ENCODE peak calls at places on chromosomes 1 and 21, in four cellular contexts. One of them, this sample, is unnamed.

GRCh38 chr21:42959754-42960153 is 14.6 kb upstream of the PKNOX1 start:
- DNase-seq in adrenal gland: no peak
- DNase-seq in adipocyte: no peak
- DNase-seq in body of pancreas: no peak
- DNase-seq in this sample: no peak

GRCh38 chr1:10378071-10378841 is 20.6 kb upstream of the PGD start:
- DNase-seq in adrenal gland: peak; percentile 97
- DNase-seq in adipocyte: peak; percentile 24
- DNase-seq in body of pancreas: peak; percentile 18
- DNase-seq in this sample: peak; percentile 61

GRCh38 chr1:232570007-232570406 is 59.9 kb downstream of the SIPA1L2 start:
- DNase-seq in adrenal gland: peak; percentile 41
- DNase-seq in body of pancreas: no peak
- DNase-seq in adipocyte: peak; percentile 71
- DNase-seq in this sample: no peak

GRCh38 chr1:215543191-215543606 is 23.9 kb upstream of the KCTD3 start:
- DNase-seq in adipocyte: peak; percentile 58
- DNase-seq in body of pancreas: no peak
- DNase-seq in adrenal gland: peak; percentile 83
- DNase-seq in this sample: no peak

GRCh38 chr1:243471754-243472725 is 216.2 kb downstream of the SDCCAG8 start:
- DNase-seq in adrenal gland: no peak
- DNase-seq in body of pancreas: no peak
- DNase-seq in adipocyte: no peak
- DNase-seq in this sample: no peak

GRCh38 chr1:113534130-113534817 is 144.0 kb downstream of the MAGI3 start:
- DNase-seq in adrenal gland: no peak
- DNase-seq in adipocyte: peak; percentile 71
- DNase-seq in body of pancreas: no peak
- DNase-seq in this sample: no peak

GRCh38 chr1:157147906-157148717 is 9.9 kb upstream of the ETV3 start:
- DNase-seq in adrenal gland: peak; percentile 10
- DNase-seq in adipocyte: no peak
- DNase-seq in body of pancreas: no peak
- DNase-seq in this sample: no peak

GRCh38 chr1:184974086-184974836 is at the start of gene NIBAN1:
- DNase-seq in adipocyte: peak; percentile 68
- DNase-seq in adrenal gland: peak; percentile 43
- DNase-seq in body of pancreas: peak; percentile 86
- DNase-seq in this sample: peak; percentile 91

GRCh38 chr1:4180066-4180735 is 280.1 kb upstream of the C1orf174 start:
- DNase-seq in body of pancreas: no peak
- DNase-seq in adrenal gland: no peak
- DNase-seq in adipocyte: no peak
- DNase-seq in this sample: no peak

GRCh38 chr1:4068076-4068475 is 168.0 kb upstream of the C1orf174 start:
- DNase-seq in adipocyte: no peak
- DNase-seq in adrenal gland: no peak
- DNase-seq in body of pancreas: peak; percentile 2
- DNase-seq in this sample: no peak

GRCh38 chr1:207868769-207869721 is 41.9 kb downstream of the CD34 start:
- DNase-seq in adipocyte: peak; percentile 92
- DNase-seq in adrenal gland: peak; percentile 85
- DNase-seq in body of pancreas: peak; percentile 85
- DNase-seq in this sample: peak; percentile 95

GRCh38 chr1:208420696-208421095 is 176.5 kb upstream of the PLXNA2 start:
- DNase-seq in adrenal gland: no peak
- DNase-seq in body of pancreas: no peak
- DNase-seq in adipocyte: no peak
- DNase-seq in this sample: no peak

GRCh38 chr1:209398330-209398991 is 185.1 kb upstream of the CAMK1G start:
- DNase-seq in body of pancreas: no peak
- DNase-seq in adrenal gland: peak; percentile 43
- DNase-seq in adipocyte: peak; percentile 80
- DNase-seq in this sample: peak; percentile 55

GRCh38 chr21:38377165-38378093 is 120.6 kb downstream of the KCNJ15 start:
- DNase-seq in body of pancreas: no peak
- DNase-seq in adrenal gland: no peak
- DNase-seq in adipocyte: peak; percentile 8
- DNase-seq in this sample: no peak

GRCh38 chr1:232704694-232705680 is 75.1 kb upstream of the SIPA1L2 start:
- DNase-seq in adipocyte: peak; percentile 91
- DNase-seq in adrenal gland: peak; percentile 89
- DNase-seq in body of pancreas: peak; percentile 64
- DNase-seq in this sample: no peak

GRCh38 chr1:21623411-21623961 is 45.7 kb downstream of the RAP1GAP start:
- DNase-seq in body of pancreas: peak; percentile 97
- DNase-seq in adrenal gland: peak; percentile 62
- DNase-seq in adipocyte: no peak
- DNase-seq in this sample: peak; percentile 65

GRCh38 chr1:55869050-55869449 is 653.9 kb upstream of the USP24 start:
- DNase-seq in adrenal gland: peak; percentile 45
- DNase-seq in adipocyte: peak; percentile 29
- DNase-seq in body of pancreas: peak; percentile 65
- DNase-seq in this sample: peak; percentile 54

GRCh38 chr1:117215019-117215418 is 4.3 kb upstream of the VTCN1 start:
- DNase-seq in adipocyte: no peak
- DNase-seq in body of pancreas: no peak
- DNase-seq in adrenal gland: no peak
- DNase-seq in this sample: no peak

GRCh38 chr1:27634166-27634981 is 611 bp downstream of the FGR start:
- DNase-seq in body of pancreas: no peak
- DNase-seq in adrenal gland: peak; percentile 44
- DNase-seq in adipocyte: peak; percentile 66
- DNase-seq in this sample: peak; percentile 88

GRCh38 chr21:45259206-45259795 is 28.4 kb downstream of the POFUT2 start:
- DNase-seq in body of pancreas: no peak
- DNase-seq in adrenal gland: no peak
- DNase-seq in adipocyte: no peak
- DNase-seq in this sample: peak; percentile 6

GRCh38 chr1:41245659-41246058 is 3.6 kb upstream of the SCMH1 start:
- DNase-seq in adrenal gland: no peak
- DNase-seq in body of pancreas: no peak
- DNase-seq in adipocyte: no peak
- DNase-seq in this sample: no peak

GRCh38 chr21:41753001-41753725 is 13.7 kb downstream of the RIPK4 start:
- DNase-seq in body of pancreas: no peak
- DNase-seq in adrenal gland: no peak
- DNase-seq in adipocyte: no peak
- DNase-seq in this sample: no peak

GRCh38 chr1:155177918-155178281 is 4.3 kb downstream of the TRIM46 start:
- DNase-seq in body of pancreas: no peak
- DNase-seq in adipocyte: no peak
- DNase-seq in adrenal gland: no peak
- DNase-seq in this sample: peak; percentile 55

GRCh38 chr1:170660874-170661645 is 2.9 kb upstream of the PRRX1 start:
- DNase-seq in body of pancreas: no peak
- DNase-seq in adrenal gland: no peak
- DNase-seq in adipocyte: peak; percentile 81
- DNase-seq in this sample: peak; percentile 66

GRCh38 chr1:116474921-116475849 is 95.6 kb downstream of the CD58 start:
- DNase-seq in adrenal gland: no peak
- DNase-seq in adipocyte: no peak
- DNase-seq in body of pancreas: peak; percentile 82
- DNase-seq in this sample: peak; percentile 70

GRCh38 chr1:213984387-213985180 is 3.2 kb upstream of the PROX1 start:
- DNase-seq in body of pancreas: peak; percentile 34
- DNase-seq in adrenal gland: no peak
- DNase-seq in adipocyte: no peak
- DNase-seq in this sample: no peak

GRCh38 chr1:235503333-235504121 is 725 bp downstream of the B3GALNT2 start:
- DNase-seq in adrenal gland: peak; percentile 69
- DNase-seq in adipocyte: peak; percentile 79
- DNase-seq in body of pancreas: peak; percentile 71
- DNase-seq in this sample: peak; percentile 84

GRCh38 chr21:34280389-34280795 is 83.4 kb upstream of the KCNE2 start:
- DNase-seq in adipocyte: peak; percentile 54
- DNase-seq in adrenal gland: no peak
- DNase-seq in body of pancreas: peak; percentile 8
- DNase-seq in this sample: peak; percentile 88

GRCh38 chr1:234839663-234840062 is 229.7 kb upstream of the IRF2BP2 start:
- DNase-seq in adrenal gland: no peak
- DNase-seq in body of pancreas: no peak
- DNase-seq in adipocyte: no peak
- DNase-seq in this sample: no peak

GRCh38 chr1:179372160-179372559 is 6.4 kb downstream of the AXDND1 start:
- DNase-seq in adrenal gland: no peak
- DNase-seq in body of pancreas: no peak
- DNase-seq in adipocyte: no peak
- DNase-seq in this sample: no peak

GRCh38 chr1:107830075-107830474 is 134.9 kb downstream of the VAV3 start:
- DNase-seq in body of pancreas: no peak
- DNase-seq in adrenal gland: no peak
- DNase-seq in adipocyte: no peak
- DNase-seq in this sample: no peak

GRCh38 chr21:28454978-28455600 is 537.6 kb downstream of the LTN1 start:
- DNase-seq in adipocyte: peak; percentile 51
- DNase-seq in body of pancreas: no peak
- DNase-seq in adrenal gland: no peak
- DNase-seq in this sample: no peak
- H3K4me3 ChIP-seq in adipocyte: peak overlapping the region; percentile 76
- H3K4me3 ChIP-seq in body of pancreas: no peak overlapping the region
- H3K4me3 ChIP-seq in adrenal gland: no peak overlapping the region
- H3K4me3 ChIP-seq in this sample: no peak overlapping the region

GRCh38 chr1:109876617-109877319 is 33.9 kb upstream of the CSF1 start:
- DNase-seq in adipocyte: peak; percentile 57
- DNase-seq in body of pancreas: no peak
- DNase-seq in adrenal gland: no peak
- DNase-seq in this sample: no peak

GRCh38 chr1:109877776-109878175 is 32.9 kb upstream of the CSF1 start:
- DNase-seq in adrenal gland: no peak
- DNase-seq in body of pancreas: no peak
- DNase-seq in adipocyte: no peak
- DNase-seq in this sample: no peak

GRCh38 chr1:109879881-109880525 is 30.6 kb upstream of the CSF1 start:
- DNase-seq in adrenal gland: no peak
- DNase-seq in adipocyte: no peak
- DNase-seq in body of pancreas: no peak
- DNase-seq in this sample: no peak

GRCh38 chr1:109877320-109877771 is 33.3 kb upstream of the CSF1 start:
- DNase-seq in adrenal gland: peak; percentile 42
- DNase-seq in adipocyte: peak; percentile 97
- DNase-seq in body of pancreas: peak; percentile 58
- DNase-seq in this sample: peak; percentile 90

DNA sequence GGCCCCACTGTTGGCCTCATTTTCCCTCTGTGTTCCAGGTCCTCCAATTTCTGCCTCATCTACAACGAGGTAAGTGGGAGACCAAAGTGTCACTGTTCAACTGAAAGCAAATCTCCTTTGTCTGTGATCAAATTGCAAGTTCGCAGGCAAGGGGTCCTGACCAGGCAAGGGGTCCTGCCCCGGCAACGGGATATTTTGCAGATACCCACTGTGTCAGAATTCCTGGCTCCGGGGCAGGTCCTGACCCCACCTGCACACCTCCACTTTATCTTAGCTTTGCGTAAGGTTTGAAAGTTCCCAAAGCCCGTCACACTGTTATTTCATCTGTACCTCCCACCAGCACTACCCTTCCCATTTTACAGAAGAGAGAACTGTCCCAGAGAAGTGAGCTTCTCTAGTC is 32.1 kb upstream of the CSF1 start:
- DNase-seq in adrenal gland: no peak
- DNase-seq in body of pancreas: no peak
- DNase-seq in adipocyte: no peak
- DNase-seq in this sample: no peak
- H3K4me1 ChIP-seq in adrenal gland: peaks cover 35% of the 10 kb centered on the region
- H3K4me1 ChIP-seq in body of pancreas: peaks cover 14% of the 10 kb centered on the region
- H3K4me1 ChIP-seq in adipocyte: peaks cover 66% of the 10 kb centered on the region
- H3K4me1 ChIP-seq in this sample: no peaks in the 10 kb centered on the region

GRCh38 chr1:246786606-246787238 is 62.5 kb downstream of the SCCPDH start:
- DNase-seq in adipocyte: no peak
- DNase-seq in adrenal gland: no peak
- DNase-seq in body of pancreas: peak; percentile 36
- DNase-seq in this sample: no peak
- H3K4me3 ChIP-seq in adipocyte: no peak overlapping the region
- H3K4me3 ChIP-seq in adrenal gland: no peak overlapping the region
- H3K4me3 ChIP-seq in body of pancreas: no peak overlapping the region
- H3K4me3 ChIP-seq in this sample: no peak overlapping the region

GRCh38 chr1:24109166-24109483 is 2.8 kb downstream of the MYOM3 start:
- DNase-seq in body of pancreas: no peak
- DNase-seq in adipocyte: no peak
- DNase-seq in adrenal gland: no peak
- DNase-seq in this sample: no peak

GRCh38 chr1:24110642-24111263 is 1.2 kb downstream of the MYOM3 start:
- DNase-seq in adrenal gland: no peak
- DNase-seq in body of pancreas: no peak
- DNase-seq in adipocyte: no peak
- DNase-seq in this sample: peak; percentile 72

GRCh38 chr1:24109686-24110475 is 2.1 kb downstream of the MYOM3 start:
- DNase-seq in body of pancreas: no peak
- DNase-seq in adipocyte: no peak
- DNase-seq in adrenal gland: no peak
- DNase-seq in this sample: no peak

GRCh38 chr1:24107462-24108225 is 4.3 kb downstream of the MYOM3 start:
- DNase-seq in body of pancreas: no peak
- DNase-seq in adrenal gland: peak; percentile 71
- DNase-seq in adipocyte: no peak
- DNase-seq in this sample: no peak

DNA sequence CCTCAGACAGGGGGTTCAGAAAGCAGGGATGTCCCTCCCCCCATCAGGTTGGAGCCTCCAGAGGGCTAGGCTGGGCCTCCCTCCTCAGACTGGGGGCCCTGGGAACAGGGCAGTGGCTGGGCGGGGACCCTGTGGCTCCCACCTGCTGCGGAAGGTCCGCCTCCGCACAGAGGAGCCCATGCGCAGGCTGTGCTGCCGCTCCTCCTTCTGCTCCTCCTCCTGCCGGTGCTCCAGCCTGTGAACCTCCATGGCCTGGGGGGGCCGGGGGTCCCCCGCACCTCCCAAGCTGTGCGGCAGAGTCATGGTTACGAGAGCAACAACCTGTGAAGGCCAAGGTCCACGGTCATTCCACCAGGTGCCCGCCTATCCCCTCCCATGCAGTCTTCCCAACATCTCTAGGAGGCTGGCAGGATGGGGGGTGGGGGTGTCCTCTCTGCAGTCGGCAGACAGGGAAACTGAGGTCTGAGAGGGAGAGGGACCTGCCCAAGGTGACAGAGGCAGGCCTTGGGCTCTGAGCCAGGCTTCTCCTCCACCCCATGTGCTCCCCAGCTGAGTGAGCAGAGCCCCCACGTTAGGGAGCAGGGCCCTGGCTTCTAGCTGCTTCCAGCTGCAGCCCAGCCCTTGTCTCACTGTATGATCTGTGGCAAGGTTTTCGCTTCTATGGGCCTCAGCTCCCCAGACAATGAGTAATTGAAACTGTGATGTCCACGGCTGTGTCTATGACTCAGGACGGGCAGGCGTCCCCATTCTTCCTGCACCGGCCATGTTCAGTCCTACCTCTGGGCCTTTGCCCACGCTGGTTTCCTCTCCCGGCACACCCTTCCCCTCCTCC is 3.4 kb downstream of the MYOM3 start:
- DNase-seq in adipocyte: peak; percentile 54
- DNase-seq in adrenal gland: peak; percentile 74
- DNase-seq in body of pancreas: no peak
- DNase-seq in this sample: peak; percentile 64
- H3K4me1 ChIP-seq in adipocyte: peaks cover 47% of the 10 kb centered on the region
- H3K4me1 ChIP-seq in adrenal gland: peaks cover 5% of the 10 kb centered on the region
- H3K4me1 ChIP-seq in body of pancreas: peaks cover 14% of the 10 kb centered on the region
- H3K4me1 ChIP-seq in this sample: peaks cover 2% of the 10 kb centered on the region

This sample was measured in right cardiac atrium.